ENCODE peak calls at places on chromosomes 5 and 9, in six cellular contexts. N is GM12892, F is breast epithelium, D is lower leg skin, G is upper lobe of left lung, R is right lobe of liver. I is an unnamed sample.

GRCh38 chr9:89465726-89466308 is 32.1 kb downstream of the SEMA4D start:
- DNase-seq in D (no peak), G (no peak), R (no peak), F (no peak), N (no peak), I (no peak)

GRCh38 chr5:115150512-115150911 is 19.2 kb downstream of the TRIM36 start:
- DNase-seq in G (no peak), R (no peak), D (no peak), F (no peak), N (no peak), I (no peak)

GRCh38 chr5:530001-530400 is 5.8 kb upstream of the SLC9A3 start:
- DNase-seq in N (no peak), R (no peak), G (no peak), D (no peak), F (no peak), I (no peak)

GRCh38 chr9:37582548-37583157 is 6.5 kb upstream of the FBXO10 start:
- DNase-seq in D (no peak), N (no peak), F (no peak), R (no peak), G (no peak), I (no peak)

GRCh38 chr9:33818167-33818831 is 1.3 kb downstream of the UBE2R2 start:
- DNase-seq in F (peak; percentile 45), N (peak; percentile 16), G (no peak), R (peak; percentile 86), D (no peak), I (no peak)

GRCh38 chr5:146219243-146219642 is 15.8 kb downstream of the RBM27 start:
- DNase-seq in R (no peak), D (no peak), N (no peak), F (no peak), G (no peak), I (no peak)

GRCh38 chr5:155087036-155087435 is 73.5 kb downstream of the KIF4B start:
- DNase-seq in D (no peak), G (no peak), F (no peak), R (no peak), N (no peak), I (no peak)

GRCh38 chr9:34675048-34675714 is 12.7 kb upstream of the CCL27 start:
- DNase-seq in G (no peak), D (no peak), N (no peak), F (no peak), R (peak; percentile 84), I (peak; percentile 84)

GRCh38 chr9:87854563-87854962 is 28.1 kb upstream of the SPATA31E1 start:
- DNase-seq in F (no peak), R (no peak), D (no peak), N (no peak), G (no peak), I (no peak)

GRCh38 chr5:134114886-134115805 is 665 bp downstream of the TCF7 start:
- DNase-seq in D (no peak), N (peak; percentile 54), G (peak; percentile 88), R (no peak), F (no peak), I (no peak)

GRCh38 chr5:100877277-100877676 is 25.8 kb downstream of the ST8SIA4 start:
- DNase-seq in F (no peak), N (no peak), G (no peak), R (no peak), D (no peak), I (no peak)

GRCh38 chr5:123756325-123756664 is 244.3 kb downstream of the CSNK1G3 start:
- DNase-seq in R (no peak), N (no peak), G (no peak), F (no peak), D (no peak), I (no peak)

GRCh38 chr9:92528537-92528851 is 7.3 kb downstream of the ECM2 start:
- DNase-seq in N (no peak), F (no peak), G (no peak), D (no peak), R (no peak), I (no peak)

GRCh38 chr9:102185371-102185770 is 446.9 kb upstream of the GRIN3A start:
- DNase-seq in N (no peak), D (no peak), F (no peak), R (no peak), G (no peak), I (no peak)

GRCh38 chr5:67478337-67478736 is 281.7 kb upstream of the CD180 start:
- DNase-seq in G (no peak), R (no peak), D (no peak), F (no peak), N (no peak), I (no peak)

GRCh38 chr5:143652104-143652700 is 159.8 kb upstream of the HMHB1 start:
- DNase-seq in R (no peak), D (no peak), N (no peak), G (no peak), F (no peak), I (no peak)

GRCh38 chr9:30932226-30932625 is 1452.2 kb upstream of the ACO1 start:
- DNase-seq in D (no peak), G (no peak), N (no peak), R (no peak), F (no peak), I (no peak)

GRCh38 chr9:108535526-108535925 is 320.3 kb downstream of the ACTL7B start:
- DNase-seq in G (no peak), N (no peak), D (no peak), F (no peak), R (no peak), I (no peak)

GRCh38 chr9:121634329-121634784 is 17.1 kb upstream of the DAB2IP start:
- DNase-seq in N (peak; percentile 57), R (no peak), G (no peak), F (no peak), D (no peak), I (no peak)

GRCh38 chr9:72006481-72006880 is 53.9 kb downstream of the C9orf57 start:
- DNase-seq in D (no peak), R (no peak), N (no peak), F (no peak), G (no peak), I (no peak)

GRCh38 chr9:5563417-5563815 is 53.1 kb downstream of the PDCD1LG2 start:
- DNase-seq in D (no peak), F (no peak), G (no peak), R (no peak), N (no peak), I (no peak)

GRCh38 chr9:36874921-36875320 is 159.1 kb downstream of the PAX5 start:
- DNase-seq in F (no peak), G (no peak), D (no peak), N (no peak), R (peak; percentile 27), I (no peak)

GRCh38 chr9:30116673-30117217 is 2267.7 kb upstream of the ACO1 start:
- DNase-seq in G (no peak), D (no peak), F (no peak), N (no peak), R (no peak), I (no peak)

GRCh38 chr5:136031713-136032112 is 2.9 kb downstream of the TGFBI start:
- DNase-seq in F (no peak), N (no peak), D (no peak), R (no peak), G (no peak), I (no peak)

DNA sequence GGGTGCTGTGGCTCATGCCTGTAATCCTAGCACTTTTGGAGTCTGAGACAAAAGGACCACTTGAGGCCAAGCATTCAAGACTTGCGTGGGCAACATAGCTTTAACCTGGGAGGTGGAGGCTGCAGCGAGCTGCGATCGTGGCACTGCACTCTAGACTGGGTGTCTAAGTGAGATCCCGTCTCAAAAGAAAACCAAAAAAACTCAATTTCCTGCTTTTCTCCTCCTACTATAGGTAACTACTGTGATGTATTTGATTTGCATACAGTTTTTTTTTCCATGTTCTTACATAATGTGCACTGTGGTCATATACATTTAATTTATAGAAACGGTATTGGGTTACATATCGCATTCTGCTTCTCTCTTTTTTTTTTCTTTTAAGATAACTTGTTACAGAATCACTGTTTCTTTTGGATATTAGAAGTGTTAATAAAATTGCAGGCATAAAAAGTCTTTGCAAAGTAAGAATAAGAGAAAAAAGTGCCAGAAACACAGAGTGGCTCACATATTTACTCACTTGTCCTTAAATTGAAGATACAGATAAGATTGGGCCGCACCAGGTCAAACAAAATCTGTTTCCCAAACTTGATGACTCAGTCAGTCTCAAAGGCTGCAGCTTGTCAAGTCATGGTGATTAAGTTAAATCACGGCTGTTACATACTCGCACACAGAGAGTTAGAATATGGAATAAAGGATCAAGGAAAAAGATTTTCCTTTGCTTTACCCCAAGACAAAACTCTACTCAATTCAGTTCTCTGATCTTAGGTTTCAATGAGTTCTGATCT is 2.0 kb upstream of the PTGR1 start:
- DNase-seq in R (no peak), G (no peak), N (no peak), D (no peak), F (no peak), I (no peak)
- TF ChIP-seq POLR2A in R (no peak), G (no peak), N (no peak), D (no peak), F (no peak), I (no peak)

DNA sequence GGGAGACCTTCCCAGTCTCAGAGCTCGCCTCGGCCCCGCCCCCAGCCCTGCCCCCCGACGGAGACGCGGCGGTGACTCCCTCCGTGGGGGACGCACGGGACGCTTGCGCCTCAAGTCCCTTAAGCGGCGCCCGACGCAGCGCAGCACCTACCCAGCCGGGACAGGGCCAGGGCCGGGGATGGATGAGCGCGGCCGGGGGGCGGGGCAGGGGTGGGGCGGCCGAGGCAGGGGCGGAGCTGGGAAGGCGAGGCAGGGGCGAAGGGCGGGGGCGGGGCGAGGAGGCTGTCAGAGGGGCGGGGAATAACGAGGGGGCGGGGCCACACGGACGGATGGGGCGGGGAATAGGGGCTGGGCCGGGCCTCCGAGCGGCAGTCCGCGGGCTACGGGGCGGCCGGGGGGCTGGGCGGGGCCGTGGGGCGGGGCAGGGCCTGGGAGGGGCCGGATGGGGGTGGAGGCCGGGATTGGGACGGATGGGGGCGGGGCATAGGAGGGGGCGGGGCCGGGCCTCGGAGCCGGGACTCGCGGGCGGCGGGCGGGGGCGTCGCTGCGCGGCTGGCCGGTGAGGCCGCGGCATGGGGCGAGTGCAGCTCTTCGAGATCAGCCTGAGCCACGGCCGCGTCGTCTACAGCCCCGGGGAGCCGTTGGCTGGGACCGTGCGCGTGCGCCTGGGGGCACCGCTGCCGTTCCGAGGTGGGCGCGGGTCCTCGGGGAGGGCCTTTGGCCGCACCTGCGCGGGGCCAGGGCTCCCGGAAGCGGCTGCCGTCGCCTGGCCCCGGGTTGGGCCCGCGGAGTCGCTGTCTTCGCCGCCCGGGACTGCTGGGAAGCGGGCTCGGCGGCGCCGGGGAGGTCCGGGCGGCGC is at the start of gene ARRDC1:
- DNase-seq in R (peak; percentile 97), D (peak; percentile 91), G (peak; percentile 98), N (peak; percentile 92), F (peak; percentile 92), I (peak; percentile 97)
- TF ChIP-seq POLR2A in R (peak; percentile 87), D (no peak), G (peak; percentile 92), N (peak; percentile 81), F (no peak), I (peak; percentile 34)

GRCh38 chr5:106875591-106876297 is 795.0 kb downstream of the EFNA5 start:
- DNase-seq in G (no peak), N (no peak), D (no peak), R (no peak), F (no peak), I (no peak)
- TF ChIP-seq POLR2A in G (no peak), N (no peak), D (no peak), R (no peak), F (no peak), I (no peak)

DNA sequence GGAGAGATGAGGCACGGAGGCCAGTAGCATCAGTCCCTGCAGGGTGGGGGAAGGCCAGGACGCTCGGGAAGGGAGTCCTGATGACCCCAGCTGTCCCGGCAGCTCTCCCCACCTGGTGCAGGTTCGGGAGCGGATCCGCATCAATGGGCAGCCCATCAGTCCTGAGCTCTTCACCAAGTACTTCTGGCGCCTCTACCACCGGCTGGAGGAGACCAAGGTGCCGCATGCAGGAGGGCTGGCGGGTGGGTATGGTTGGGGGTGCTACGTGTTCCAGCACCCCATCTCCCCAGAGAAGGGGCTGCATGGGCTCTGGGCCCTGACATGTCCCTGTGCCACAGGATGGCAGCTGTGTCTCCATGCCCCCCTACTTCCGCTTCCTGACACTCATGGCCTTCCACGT is 4.2 kb downstream of the FPGS start:
- DNase-seq in N (no peak), F (no peak), D (no peak), R (no peak), G (peak; percentile 60), I (no peak)
- TF ChIP-seq POLR2A in N (no peak), F (no peak), D (no peak), R (no peak), G (no peak), I (no peak)